ENCODE peak calls at places on chromosome 19, in five cellular contexts. One of them, this sample, is unnamed.

GRCh38 chr19:30272554-30272953 is 99.6 kb upstream of the ZNF536 start:
- DNase-seq in upper lobe of right lung: no peak
- DNase-seq in HT-29: no peak
- DNase-seq in foreskin melanocyte: no peak
- DNase-seq in T-cell: no peak
- DNase-seq in this sample: no peak

GRCh38 chr19:14764401-14764800 is 14.0 kb downstream of the ADGRE2 start:
- DNase-seq in upper lobe of right lung: peak
- DNase-seq in HT-29: no peak
- DNase-seq in foreskin melanocyte: no peak
- DNase-seq in T-cell: no peak
- DNase-seq in this sample: no peak

GRCh38 chr19:10294368-10294697 is 4.6 kb downstream of the ICAM5 start:
- DNase-seq in upper lobe of right lung: no peak
- DNase-seq in HT-29: no peak
- DNase-seq in foreskin melanocyte: no peak
- DNase-seq in T-cell: no peak
- DNase-seq in this sample: no peak

GRCh38 chr19:5826531-5827341 is 12.8 kb downstream of the FUT6 start:
- DNase-seq in upper lobe of right lung: peak
- DNase-seq in HT-29: peak
- DNase-seq in foreskin melanocyte: no peak
- DNase-seq in T-cell: peak
- DNase-seq in this sample: no peak

GRCh38 chr19:44848036-44848804 is 2.1 kb downstream of the NECTIN2 start:
- DNase-seq in upper lobe of right lung: no peak
- DNase-seq in HT-29: no peak
- DNase-seq in foreskin melanocyte: no peak
- DNase-seq in T-cell: no peak
- DNase-seq in this sample: no peak

GRCh38 chr19:49395581-49396407 is 7.7 kb downstream of the KASH5 start:
- DNase-seq in upper lobe of right lung: peak
- DNase-seq in HT-29: no peak
- DNase-seq in foreskin melanocyte: no peak
- DNase-seq in T-cell: no peak
- DNase-seq in this sample: no peak

GRCh38 chr19:40315812-40316475 is 30.8 kb upstream of the AKT2 start:
- DNase-seq in upper lobe of right lung: peak
- DNase-seq in HT-29: no peak
- DNase-seq in foreskin melanocyte: no peak
- DNase-seq in T-cell: no peak
- DNase-seq in this sample: no peak

GRCh38 chr19:13984875-13985741 is 21.0 kb downstream of the RFX1 start:
- DNase-seq in upper lobe of right lung: peak
- DNase-seq in HT-29: no peak
- DNase-seq in foreskin melanocyte: no peak
- DNase-seq in T-cell: no peak
- DNase-seq in this sample: no peak

GRCh38 chr19:17283504-17283996 is 1.8 kb downstream of the ANKLE1 start:
- DNase-seq in upper lobe of right lung: no peak
- DNase-seq in HT-29: no peak
- DNase-seq in foreskin melanocyte: no peak
- DNase-seq in T-cell: no peak
- DNase-seq in this sample: no peak

GRCh38 chr19:29211562-29212416 is 1.2 kb downstream of the UQCRFS1 start:
- DNase-seq in upper lobe of right lung: no peak
- DNase-seq in HT-29: peak
- DNase-seq in foreskin melanocyte: no peak
- DNase-seq in T-cell: no peak
- DNase-seq in this sample: no peak

GRCh38 chr19:36771275-36772231 is 1.1 kb downstream of the ZNF850 start:
- DNase-seq in upper lobe of right lung: no peak
- DNase-seq in HT-29: no peak
- DNase-seq in foreskin melanocyte: peak
- DNase-seq in T-cell: no peak
- DNase-seq in this sample: no peak

GRCh38 chr19:17929056-17929455 is 3.8 kb upstream of the CCDC124 start:
- DNase-seq in upper lobe of right lung: no peak
- DNase-seq in HT-29: no peak
- DNase-seq in foreskin melanocyte: no peak
- DNase-seq in T-cell: no peak
- DNase-seq in this sample: no peak

GRCh38 chr19:10317045-10317856 is 1.4 kb upstream of the FDX2 start:
- DNase-seq in upper lobe of right lung: no peak
- DNase-seq in HT-29: no peak
- DNase-seq in foreskin melanocyte: no peak
- DNase-seq in T-cell: no peak
- DNase-seq in this sample: no peak

GRCh38 chr19:28307460-28307859 is 905.5 kb downstream of the UQCRFS1 start:
- DNase-seq in upper lobe of right lung: no peak
- DNase-seq in HT-29: no peak
- DNase-seq in foreskin melanocyte: no peak
- DNase-seq in T-cell: no peak
- DNase-seq in this sample: no peak

GRCh38 chr19:49475191-49475932 is 1.3 kb downstream of the FLT3LG start:
- DNase-seq in upper lobe of right lung: no peak
- DNase-seq in HT-29: no peak
- DNase-seq in foreskin melanocyte: no peak
- DNase-seq in T-cell: no peak
- DNase-seq in this sample: no peak

GRCh38 chr19:14746891-14747290 is 31.5 kb downstream of the ADGRE2 start:
- DNase-seq in upper lobe of right lung: no peak
- DNase-seq in HT-29: no peak
- DNase-seq in foreskin melanocyte: no peak
- DNase-seq in T-cell: no peak
- DNase-seq in this sample: no peak

GRCh38 chr19:30255783-30256509 is 116.2 kb upstream of the ZNF536 start:
- DNase-seq in upper lobe of right lung: no peak
- DNase-seq in HT-29: no peak
- DNase-seq in foreskin melanocyte: no peak
- DNase-seq in T-cell: no peak
- DNase-seq in this sample: no peak

GRCh38 chr19:41373993-41374392 is 2.3 kb upstream of the TMEM91 start:
- DNase-seq in upper lobe of right lung: peak
- DNase-seq in HT-29: no peak
- DNase-seq in foreskin melanocyte: peak
- DNase-seq in T-cell: no peak
- DNase-seq in this sample: no peak

GRCh38 chr19:12896460-12896859 is 5.5 kb downstream of the GCDH start:
- DNase-seq in upper lobe of right lung: no peak
- DNase-seq in HT-29: no peak
- DNase-seq in foreskin melanocyte: no peak
- DNase-seq in T-cell: no peak
- DNase-seq in this sample: no peak

GRCh38 chr19:45276284-45276687 is 25.2 kb downstream of the MARK4 start:
- DNase-seq in upper lobe of right lung: no peak
- DNase-seq in HT-29: no peak
- DNase-seq in foreskin melanocyte: no peak
- DNase-seq in T-cell: no peak
- DNase-seq in this sample: no peak

GRCh38 chr19:49533551-49534488 is 6.0 kb downstream of the RCN3 start:
- DNase-seq in upper lobe of right lung: peak
- DNase-seq in HT-29: no peak
- DNase-seq in foreskin melanocyte: peak
- DNase-seq in T-cell: peak
- DNase-seq in this sample: peak

GRCh38 chr19:3206216-3206953 is 18.1 kb upstream of the CELF5 start:
- DNase-seq in upper lobe of right lung: no peak
- DNase-seq in HT-29: no peak
- DNase-seq in foreskin melanocyte: no peak
- DNase-seq in T-cell: no peak
- DNase-seq in this sample: no peak

GRCh38 chr19:10471909-10472308 is 31.2 kb downstream of the KEAP1 start:
- DNase-seq in upper lobe of right lung: no peak
- DNase-seq in HT-29: peak
- DNase-seq in foreskin melanocyte: no peak
- DNase-seq in T-cell: no peak
- DNase-seq in this sample: no peak